ENCODE peak calls at places on chromosomes 7 and 10, in four cellular contexts. G is K562, R is GM12878, K is A549. H is an unnamed sample.

GRCh38 chr7:2978403-2978802 is 65.3 kb downstream of the CARD11 start:
- DNase-seq in R (peak), G (no peak), K (no peak), H (no peak)

GRCh38 chr7:77338883-77339629 is 77.1 kb downstream of the GSAP start:
- DNase-seq in G (no peak), K (no peak), R (no peak), H (peak)

GRCh38 chr7:158526531-158526930 is 61.1 kb downstream of the PTPRN2 start:
- DNase-seq in G (no peak), R (no peak), K (no peak), H (no peak)

GRCh38 chr10:1048349-1048731 is 579 bp downstream of the IDI1 start:
- DNase-seq in R (no peak), G (no peak), K (no peak), H (peak)

GRCh38 chr10:119759832-119760231 is 34.0 kb downstream of the INPP5F start:
- DNase-seq in K (no peak), R (no peak), G (no peak), H (no peak)

GRCh38 chr7:151373599-151373998 is 32.0 kb downstream of the NUB1 start:
- DNase-seq in R (no peak), K (no peak), G (no peak), H (no peak)

GRCh38 chr7:101860316-101861222 is 43.1 kb downstream of the CUX1 start:
- DNase-seq in R (no peak), G (no peak), K (no peak), H (no peak)

GRCh38 chr10:24414597-24414996 is 205.7 kb downstream of the KIAA1217 start:
- DNase-seq in G (no peak), K (no peak), R (no peak), H (no peak)

GRCh38 chr10:62054408-62054807 is 152.9 kb downstream of the ARID5B start:
- DNase-seq in K (no peak), R (no peak), G (no peak), H (no peak)

GRCh38 chr10:129785536-129785981 is 178.5 kb downstream of the EBF3 start:
- DNase-seq in G (no peak), K (no peak), R (no peak), H (no peak)

GRCh38 chr10:32049113-32049512 is 7.1 kb downstream of the KIF5B start:
- DNase-seq in G (no peak), R (no peak), K (no peak), H (no peak)

GRCh38 chr7:129401968-129402860 is 32.0 kb upstream of the STRIP2 start:
- DNase-seq in K (peak), R (peak), G (peak), H (no peak)

GRCh38 chr10:132138596-132138995 is 48.2 kb upstream of the DPYSL4 start:
- DNase-seq in K (no peak), G (no peak), R (no peak), H (no peak)

GRCh38 chr7:124060528-124060927 is 27.7 kb upstream of the TMEM229A start:
- DNase-seq in G (no peak), K (no peak), R (no peak), H (no peak)

GRCh38 chr10:96665306-96665705 is 55.0 kb downstream of the PIK3AP1 start:
- DNase-seq in G (no peak), K (no peak), R (no peak), H (no peak)

GRCh38 chr7:44077681-44078091 is 4.6 kb downstream of the POLM start:
- DNase-seq in R (no peak), K (no peak), G (no peak), H (no peak)

GRCh38 chr7:44078521-44078920 is 3.8 kb downstream of the POLM start:
- DNase-seq in K (no peak), G (no peak), R (no peak), H (no peak)

GRCh38 chr7:44076101-44076895 is 6.0 kb downstream of the POLM start:
- DNase-seq in R (no peak), G (no peak), K (no peak), H (no peak)

GRCh38 chr7:44075296-44076075 is 6.8 kb downstream of the POLM start:
- DNase-seq in R (no peak), K (no peak), G (no peak), H (no peak)

DNA sequence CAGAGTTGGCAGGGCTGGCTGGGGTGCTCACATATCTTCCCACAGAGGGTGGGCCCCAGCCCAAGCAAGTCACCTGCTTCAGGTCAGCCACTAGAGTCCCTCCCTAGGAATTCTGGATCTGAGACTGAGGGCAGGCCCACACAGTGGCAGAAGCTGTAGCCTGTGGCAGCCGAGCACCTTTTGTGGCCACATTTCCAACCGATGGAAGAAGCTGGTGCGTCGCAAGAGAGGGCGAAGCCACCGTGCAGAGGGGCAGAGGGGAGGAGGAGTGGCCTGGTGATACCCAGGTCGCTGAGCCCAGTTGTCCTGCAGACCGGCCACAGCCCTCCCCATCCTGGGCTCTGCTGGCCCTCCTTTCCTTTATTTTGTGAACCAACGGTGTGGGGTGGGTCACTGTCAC is 5.3 kb downstream of the POLM start:
- DNase-seq in G (no peak), R (no peak), K (no peak), H (no peak)
- TF ChIP-seq KDM1A in G (no peak), R (no peak), K (no peak), H (no peak)

DNA sequence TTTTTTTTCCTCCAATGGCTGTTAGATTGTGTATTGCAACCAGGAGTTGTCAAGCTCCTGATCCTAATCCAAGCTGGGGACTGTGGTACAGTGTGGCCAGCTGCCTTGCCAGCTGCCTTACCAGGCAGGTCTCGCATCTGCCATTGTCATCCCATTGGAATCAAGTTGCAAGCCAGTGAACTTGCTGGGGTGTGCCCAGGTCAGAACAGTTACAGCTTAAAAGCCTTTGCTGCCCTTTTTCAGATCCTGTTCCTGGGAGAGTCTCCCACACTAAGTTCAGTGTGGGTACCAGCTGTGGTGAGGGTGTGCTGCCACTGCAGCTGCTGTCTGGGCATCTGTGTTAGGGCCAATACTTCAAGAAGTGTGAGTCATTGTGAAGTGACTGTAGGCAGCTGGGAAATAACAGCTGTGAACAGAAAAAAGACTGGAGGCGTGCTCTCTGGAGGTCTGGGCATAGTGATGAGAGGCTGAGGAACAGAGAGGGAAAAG is 72.8 kb downstream of the CCNY start:
- DNase-seq in R (peak), K (no peak), G (no peak), H (no peak)
- TF ChIP-seq BHLHE40 in R (no peak), K (no peak), G (no peak), H (no peak)

GRCh38 chr7:46468753-46469356 is 547.8 kb upstream of the IGFBP3 start:
- DNase-seq in G (peak), R (no peak), K (no peak), H (no peak)
- TF ChIP-seq KDM1A in G (no peak), R (no peak), K (no peak), H (no peak)

GRCh38 chr7:69963388-69963787 is 365.1 kb downstream of the AUTS2 start:
- DNase-seq in K (no peak), G (no peak), R (no peak), H (no peak)

GRCh38 chr7:69967152-69967591 is 368.9 kb downstream of the AUTS2 start:
- DNase-seq in R (no peak), K (no peak), G (no peak), H (no peak)

GRCh38 chr7:69962856-69963149 is 364.5 kb downstream of the AUTS2 start:
- DNase-seq in R (peak), G (no peak), K (no peak), H (no peak)

GRCh38 chr7:69968969-69969368 is 370.7 kb downstream of the AUTS2 start:
- DNase-seq in K (no peak), G (no peak), R (no peak), H (no peak)

GRCh38 chr7:69967699-69968450 is 369.6 kb downstream of the AUTS2 start:
- DNase-seq in R (no peak), K (no peak), G (no peak), H (no peak)
- TF ChIP-seq BHLHE40 in R (no peak), K (no peak), G (no peak), H (no peak)

DNA sequence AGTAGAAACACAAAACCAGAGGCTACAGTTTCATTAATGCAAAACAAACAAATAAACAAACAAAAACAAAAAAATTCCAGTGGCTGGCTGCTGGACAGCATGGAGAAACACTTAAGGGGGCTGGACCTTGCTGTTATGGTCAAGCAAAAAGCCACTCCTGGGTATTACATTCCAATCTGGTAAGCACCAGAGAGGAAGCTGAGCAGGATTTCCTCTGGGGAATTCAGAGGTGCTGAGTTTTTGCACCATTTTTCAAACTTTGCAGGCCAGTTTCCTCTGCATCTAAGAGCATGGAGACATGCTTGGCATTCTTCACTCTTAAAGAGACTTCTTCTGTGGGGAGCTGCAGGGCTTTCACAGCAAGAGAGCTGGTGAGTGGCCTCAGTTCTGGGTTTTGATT is 84.5 kb downstream of the FZD1 start:
- DNase-seq in R (no peak), K (no peak), G (no peak), H (no peak)
- TF ChIP-seq KDM1A in R (no peak), K (no peak), G (no peak), H (no peak)

H was measured in HepG2.